ENCODE peak calls at places on chromosomes 16 and 17, in eight cellular contexts. X, F, C, R, N, A, T and O are unnamed samples.

GRCh38 chr16:14020141-14020540 is 51.0 kb upstream of the MRTFB start:
- DNase-seq in C (no peak), A (no peak), X (no peak), R (no peak), N (no peak), F (no peak), T (no peak), O (no peak)

GRCh38 chr16:89918453-89919347 is at the start of gene MC1R:
- DNase-seq in X (no peak), F (peak), A (no peak), C (no peak), T (peak), N (no peak), R (peak), O (no peak)

GRCh38 chr17:80104321-80104955 is 3.1 kb downstream of the GAA start:
- DNase-seq in R (peak), N (no peak), A (no peak), X (no peak), C (no peak), F (peak), T (no peak), O (no peak)

GRCh38 chr16:8721693-8722348 is 47.4 kb downstream of the ABAT start:
- DNase-seq in T (no peak), A (no peak), N (no peak), F (no peak), X (no peak), C (no peak), R (peak), O (no peak)

GRCh38 chr17:55710829-55711496 is 11.7 kb downstream of the TMEM100 start:
- DNase-seq in T (no peak), A (no peak), C (no peak), R (no peak), X (no peak), F (no peak), N (no peak), O (no peak)

GRCh38 chr16:68197250-68197649 is 38.7 kb downstream of the ESRP2 start:
- DNase-seq in X (no peak), R (no peak), T (no peak), N (no peak), A (no peak), C (no peak), F (no peak), O (no peak)

GRCh38 chr16:20372696-20373095 is 20.2 kb upstream of the UMOD start:
- DNase-seq in T (no peak), A (no peak), R (no peak), F (no peak), C (no peak), X (no peak), N (no peak), O (no peak)

GRCh38 chr16:62277942-62278341 is 241.7 kb upstream of the CDH8 start:
- DNase-seq in R (no peak), N (no peak), X (no peak), F (no peak), C (no peak), A (no peak), T (no peak), O (no peak)

GRCh38 chr16:8376858-8377257 is 213.5 kb downstream of the TMEM114 start:
- DNase-seq in A (no peak), R (no peak), T (no peak), N (no peak), F (no peak), C (no peak), X (no peak), O (no peak)

GRCh38 chr17:63496177-63496576 is 19.3 kb downstream of the ACE start:
- DNase-seq in A (no peak), T (no peak), R (no peak), C (no peak), N (no peak), F (no peak), X (no peak), O (no peak)

GRCh38 chr16:21646721-21647561 is 5.5 kb downstream of the IGSF6 start:
- DNase-seq in F (no peak), T (no peak), A (peak), R (no peak), C (peak), X (peak), N (peak), O (peak)

GRCh38 chr16:49437344-49437743 is 63.7 kb downstream of the C16orf78 start:
- DNase-seq in R (no peak), F (no peak), X (no peak), C (no peak), N (no peak), T (no peak), A (no peak), O (no peak)

GRCh38 chr16:54193656-54194007 is 93.0 kb downstream of the IRX3 start:
- DNase-seq in C (no peak), A (peak), T (peak), X (peak), F (peak), N (no peak), R (peak), O (no peak)

GRCh38 chr16:47034455-47034854 is 61.0 kb upstream of the DNAJA2 start:
- DNase-seq in T (no peak), A (no peak), R (no peak), N (no peak), C (no peak), F (no peak), X (no peak), O (no peak)

GRCh38 chr17:45353047-45353446 is 36.2 kb upstream of the MAP3K14 start:
- DNase-seq in N (no peak), R (no peak), A (no peak), T (no peak), C (no peak), F (peak), X (peak), O (no peak)